ENCODE peak calls at places on chromosomes 12 and 14, in six cellular contexts. N is psoas muscle, P is prostate gland, G is mesendoderm, C is cardiac muscle cell, F is GM23338. D is an unnamed sample.

GRCh38 chr12:50520345-50520744 is 15.6 kb downstream of the DIP2B start:
- DNase-seq in N (no peak), P (no peak), G (no peak), C (no peak), F (no peak), D (no peak)

GRCh38 chr12:120402217-120402616 is 33.3 kb upstream of the MSI1 start:
- DNase-seq in N (no peak), P (no peak), G (peak), C (peak), F (peak), D (no peak)

GRCh38 chr14:93276031-93276716 is 56.7 kb downstream of the BTBD7 start:
- DNase-seq in N (no peak), P (no peak), G (no peak), C (no peak), F (no peak), D (no peak)

GRCh38 chr12:117830471-117830870 is 138.3 kb downstream of the KSR2 start:
- DNase-seq in N (no peak), P (no peak), G (no peak), C (no peak), F (no peak), D (no peak)

GRCh38 chr12:38892976-38893375 is 12.4 kb downstream of the CPNE8 start:
- DNase-seq in N (no peak), P (no peak), G (no peak), C (no peak), F (no peak), D (no peak)

GRCh38 chr14:99678198-99678597 is 5.9 kb upstream of the CYP46A1 start:
- DNase-seq in N (no peak), P (no peak), G (no peak), C (no peak), F (no peak), D (no peak)

GRCh38 chr14:99174920-99175319 is 97.1 kb downstream of the BCL11B start:
- DNase-seq in N (no peak), P (no peak), G (no peak), C (no peak), F (peak), D (no peak)

GRCh38 chr12:46332260-46332659 is 40.3 kb downstream of the SLC38A2 start:
- DNase-seq in N (no peak), P (no peak), G (no peak), C (no peak), F (no peak), D (no peak)

GRCh38 chr12:253116-253831 is 9.4 kb downstream of the SLC6A13 start:
- DNase-seq in N (no peak), P (no peak), G (no peak), C (no peak), F (no peak), D (peak)

GRCh38 chr12:46388427-46388992 is 15.9 kb upstream of the SLC38A2 start:
- DNase-seq in N (no peak), P (no peak), G (no peak), C (no peak), F (no peak), D (no peak)

GRCh38 chr14:41718477-41719166 is 111.9 kb downstream of the LRFN5 start:
- DNase-seq in N (no peak), P (no peak), G (no peak), C (no peak), F (no peak), D (no peak)

GRCh38 chr12:7160183-7160582 is 29.3 kb upstream of the PEX5 start:
- DNase-seq in N (no peak), P (no peak), G (no peak), C (no peak), F (no peak), D (no peak)

GRCh38 chr12:80892597-80893445 is 44.9 kb downstream of the LIN7A start:
- DNase-seq in N (no peak), P (no peak), G (peak), C (no peak), F (no peak), D (no peak)

GRCh38 chr14:96309128-96309906 is 53.3 kb downstream of the BDKRB1 start:
- DNase-seq in N (no peak), P (no peak), G (no peak), C (no peak), F (no peak), D (no peak)

GRCh38 chr12:104381721-104382480 is 74.8 kb upstream of the CHST11 start:
- DNase-seq in N (peak), P (peak), G (peak), C (peak), F (peak), D (peak)

GRCh38 chr14:25537846-25538455 is 488.0 kb upstream of the STXBP6 start:
- DNase-seq in N (no peak), P (peak), G (peak), C (peak), F (peak), D (no peak)

GRCh38 chr12:33609910-33610309 is 170.3 kb upstream of the SYT10 start:
- DNase-seq in N (no peak), P (no peak), G (no peak), C (no peak), F (no peak), D (no peak)

DNA sequence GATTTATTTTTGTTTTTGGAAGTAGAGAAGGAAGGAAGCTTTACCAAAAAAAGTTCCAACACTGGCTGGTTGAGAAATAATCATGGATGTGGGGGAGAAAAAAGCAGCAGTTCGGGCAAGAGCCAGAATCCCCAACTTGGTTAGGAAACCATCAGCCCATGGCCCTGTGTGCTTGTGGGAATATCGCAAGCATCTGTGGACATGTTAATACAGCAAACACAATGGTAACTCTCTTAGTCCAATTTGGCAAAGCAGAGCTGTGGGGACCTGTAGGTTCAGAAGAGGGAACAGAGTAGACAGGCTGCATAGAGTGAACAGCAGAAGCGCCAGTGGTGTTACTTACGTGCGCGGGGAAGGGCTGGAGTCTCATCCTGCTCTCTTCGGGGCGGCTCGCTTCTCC is 46.8 kb downstream of the TCHP start:
- DNase-seq in N (no peak), P (no peak), G (no peak), C (no peak), F (no peak), D (no peak)
- H3K27ac ChIP-seq in N (peak), P (no peak), G (no peak), C (no peak), F (peak), D (peak)

DNA sequence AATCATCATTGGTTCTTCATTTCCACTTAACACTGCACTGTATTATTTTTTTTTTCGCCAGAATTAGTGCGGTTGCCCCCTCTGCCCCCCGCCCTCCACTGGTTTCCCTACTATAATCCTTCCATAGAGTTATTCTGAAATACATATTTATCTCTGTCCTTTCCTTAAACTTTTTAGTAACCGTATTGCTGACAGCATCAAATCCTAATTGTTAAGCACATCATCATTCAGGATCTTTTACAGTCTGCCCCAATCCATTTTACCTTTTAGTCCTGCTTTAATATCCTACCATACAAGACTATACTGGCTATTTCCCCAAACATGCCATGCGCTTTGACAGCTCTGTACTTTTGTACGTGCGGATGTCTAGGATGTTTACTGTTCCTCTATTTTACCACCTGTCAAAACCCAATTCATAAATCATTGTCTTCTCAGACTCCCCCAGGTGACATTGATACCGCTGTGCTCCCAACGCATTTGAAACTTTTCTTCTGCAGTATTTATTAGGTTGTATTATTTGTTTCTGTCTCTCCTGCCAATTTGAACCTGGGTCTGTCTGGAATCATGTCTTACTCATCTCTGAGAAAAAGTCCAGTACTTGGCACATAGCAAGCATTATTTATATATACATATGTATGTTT is 1.0 kb downstream of the FGFR1OP2 start:
- DNase-seq in N (no peak), P (no peak), G (no peak), C (no peak), F (no peak), D (no peak)
- H3K27ac ChIP-seq in N (peak), P (peak), G (no peak), C (peak), F (no peak), D (no peak)

DNA sequence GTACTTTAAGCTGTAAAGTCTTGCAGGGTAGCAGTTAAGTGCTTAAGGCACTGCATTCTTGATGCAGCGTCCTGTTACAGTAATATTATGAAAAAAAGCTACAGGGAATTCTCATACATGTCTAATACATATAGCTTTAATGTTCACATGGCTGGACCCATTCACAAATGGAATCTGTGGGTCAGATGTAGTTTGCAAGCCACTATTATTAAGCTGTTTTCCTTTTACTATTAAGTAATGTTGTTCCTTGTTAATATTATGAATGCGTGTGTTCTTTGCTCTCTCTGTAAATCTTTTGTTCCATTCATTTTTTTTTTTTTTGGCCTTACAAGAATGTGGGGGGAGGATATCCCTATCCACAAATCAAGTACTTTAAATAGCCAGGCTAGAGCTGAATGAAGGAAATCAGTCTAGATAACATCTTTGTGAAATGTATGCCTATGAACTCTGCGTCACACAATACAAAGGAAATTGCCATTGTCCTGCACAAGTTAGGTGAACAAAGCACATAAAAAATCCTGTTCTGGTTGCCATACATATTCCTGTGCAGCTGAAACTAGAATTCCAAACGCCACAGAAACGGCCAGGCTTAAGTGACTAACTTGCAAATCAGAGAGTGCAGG is 111.7 kb downstream of the HMGA2 start:
- DNase-seq in N (no peak), P (no peak), G (no peak), C (no peak), F (no peak), D (no peak)
- H3K27ac ChIP-seq in N (no peak), P (no peak), G (no peak), C (peak), F (no peak), D (no peak)

DNA sequence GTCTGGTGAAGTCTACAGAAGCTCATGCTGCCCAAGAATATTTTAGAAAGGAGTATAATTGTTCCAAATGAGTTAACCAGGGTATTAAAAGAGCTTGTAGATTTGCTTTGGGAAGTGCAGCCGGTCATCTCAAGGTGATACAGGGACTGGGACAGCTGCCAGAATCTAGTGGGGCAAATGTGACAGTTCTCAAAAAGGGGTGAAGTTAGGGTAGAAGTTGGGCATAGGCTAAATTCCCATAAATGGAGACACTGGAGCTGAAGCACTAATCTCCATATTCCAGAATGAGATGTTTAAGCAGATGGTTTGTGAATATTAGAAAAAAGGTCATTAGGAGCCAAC is 94.7 kb downstream of the ANO6 start:
- DNase-seq in N (no peak), P (no peak), G (no peak), C (peak), F (no peak), D (no peak)
- H3K27ac ChIP-seq in N (peak), P (no peak), G (no peak), C (no peak), F (no peak), D (peak)

GRCh38 chr14:105286759-105287144 is 14.0 kb downstream of the BRF1 start:
- DNase-seq in N (no peak), P (no peak), G (no peak), C (no peak), F (no peak), D (no peak)

GRCh38 chr14:105292810-105293711 is 7.7 kb downstream of the BRF1 start:
- DNase-seq in N (no peak), P (no peak), G (no peak), C (no peak), F (no peak), D (no peak)

GRCh38 chr14:105294142-105294597 is 6.6 kb downstream of the BRF1 start:
- DNase-seq in N (peak), P (no peak), G (peak), C (no peak), F (no peak), D (no peak)

GRCh38 chr14:105287249-105288102 is 13.3 kb downstream of the BRF1 start:
- DNase-seq in N (no peak), P (no peak), G (peak), C (no peak), F (peak), D (no peak)

GRCh38 chr14:105290598-105291356 is 10.0 kb downstream of the BRF1 start:
- DNase-seq in N (no peak), P (no peak), G (no peak), C (no peak), F (peak), D (no peak)
- H3K27ac ChIP-seq in N (no peak), P (no peak), G (no peak), C (no peak), F (no peak), D (no peak)